ENCODE peak calls at places on chromosome 11, in nine cellular contexts. S is HFF-Myc, E is fibroblast of pulmonary artery, J is upper lobe of right lung, W is K562, G is cardiac muscle cell, O is Calu3, F is A549, V is cardiac fibroblast. M is an unnamed sample.

GRCh38 chr11:86574493-86575207 is 97.8 kb downstream of the ME3 start:
- DNase-seq in V (peak; percentile 61), O (no peak), G (no peak), W (no peak), E (peak; percentile 53), F (no peak), S (no peak), J (no peak), M (no peak)

GRCh38 chr11:60658409-60658808 is 41.0 kb upstream of the MS4A8 start:
- DNase-seq in W (no peak), V (no peak), E (no peak), J (no peak), F (no peak), S (no peak), G (no peak), O (no peak), M (no peak)

GRCh38 chr11:86627776-86628455 is 44.5 kb downstream of the ME3 start:
- DNase-seq in J (no peak), V (no peak), E (no peak), G (no peak), S (peak; percentile 52), F (no peak), W (no peak), O (no peak), M (no peak)

GRCh38 chr11:120335596-120335927 is 651 bp upstream of the ARHGEF12 start:
- DNase-seq in G (no peak), V (no peak), W (no peak), F (peak; percentile 13), S (no peak), O (no peak), J (no peak), E (peak; percentile 35), M (no peak)

GRCh38 chr11:57464343-57465181 is 4.2 kb downstream of the RTN4RL2 start:
- DNase-seq in J (no peak), O (no peak), S (no peak), V (no peak), G (no peak), F (no peak), W (peak; percentile 64), E (no peak), M (no peak)

GRCh38 chr11:95148421-95148820 is 58.8 kb downstream of the ENDOD1 start:
- DNase-seq in G (no peak), O (no peak), W (no peak), J (no peak), F (no peak), S (no peak), E (no peak), V (no peak), M (no peak)

GRCh38 chr11:113603277-113604059 is 102.6 kb downstream of the TMPRSS5 start:
- DNase-seq in W (no peak), S (no peak), J (no peak), V (peak; percentile 42), G (no peak), F (no peak), O (no peak), E (peak; percentile 48), M (no peak)

GRCh38 chr11:27456140-27456801 is 16.3 kb downstream of the LGR4 start:
- DNase-seq in F (no peak), G (no peak), S (no peak), E (peak; percentile 49), J (no peak), W (no peak), V (peak; percentile 71), O (no peak), M (no peak)

GRCh38 chr11:15858881-15859280 is 497.5 kb downstream of the SOX6 start:
- DNase-seq in O (no peak), J (no peak), F (no peak), V (no peak), G (no peak), E (no peak), S (no peak), W (no peak), M (no peak)

GRCh38 chr11:75237050-75237449 is 3.5 kb upstream of the TPBGL start:
- DNase-seq in S (no peak), O (no peak), E (no peak), V (no peak), J (no peak), G (no peak), W (no peak), F (no peak), M (no peak)

GRCh38 chr11:132158091-132158490 is 787.7 kb downstream of the NTM start:
- DNase-seq in F (no peak), G (peak; percentile 4), O (no peak), J (no peak), E (peak; percentile 26), S (no peak), W (no peak), V (peak; percentile 41), M (peak; percentile 28)

GRCh38 chr11:6377902-6378694 is 12.2 kb upstream of the SMPD1 start:
- DNase-seq in E (peak; percentile 48), V (peak; percentile 31), S (no peak), O (no peak), F (no peak), G (no peak), W (no peak), J (no peak), M (no peak)
- TF ChIP-seq CTCF in E (no peak), V (no peak), S (no peak), O (no peak), F (no peak), G (no peak), W (no peak), J (no peak), M (no peak)

DNA sequence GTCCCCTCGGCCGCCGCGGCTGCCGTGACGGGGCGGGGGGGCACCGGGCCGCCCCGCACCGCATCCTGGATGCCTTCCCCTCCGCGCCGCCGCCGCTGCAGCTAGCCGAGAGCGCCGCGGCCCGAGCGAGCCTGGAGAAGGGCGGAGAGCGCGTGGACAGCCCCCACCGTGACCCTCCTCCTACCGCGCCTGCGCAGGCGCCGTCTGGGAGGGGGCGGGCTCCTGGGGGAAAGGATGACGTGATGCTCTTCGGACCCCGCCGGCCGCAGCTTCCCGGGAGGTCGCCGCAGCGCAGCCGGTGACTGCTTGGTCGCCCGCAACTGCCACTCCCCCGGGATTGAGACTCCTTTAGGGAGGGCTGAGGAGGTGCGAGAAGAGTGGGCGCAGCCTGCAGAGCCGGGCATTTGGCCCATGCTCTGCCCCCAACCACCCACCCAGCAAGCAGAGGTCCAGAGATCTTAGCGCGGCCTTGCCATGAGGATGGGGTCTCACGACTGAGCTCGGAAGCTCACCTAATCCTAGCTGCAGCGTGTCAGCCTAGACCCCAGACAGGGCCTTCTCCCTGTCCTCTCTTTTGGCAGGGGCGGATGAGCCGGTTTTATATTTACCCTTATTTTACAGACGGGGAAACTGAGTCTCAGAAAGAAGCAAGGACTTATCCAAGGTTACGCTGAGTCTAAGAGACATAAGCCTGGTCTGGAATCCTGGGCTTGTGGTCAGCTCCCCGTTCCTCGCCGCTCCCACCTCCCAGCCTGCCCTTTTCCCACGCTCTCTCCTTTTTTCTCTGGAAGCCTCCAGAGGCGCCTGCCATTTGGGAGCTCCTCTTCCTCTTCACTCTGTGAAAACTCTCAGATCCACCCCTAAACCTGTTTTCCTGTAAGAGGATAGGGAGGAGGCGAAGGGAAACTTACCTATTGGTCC is at the start of gene DENND5A:
- DNase-seq in W (peak; percentile 99), J (peak; percentile 93), S (peak; percentile 20), O (peak; percentile 68), V (peak; percentile 84), F (peak; percentile 98), E (peak; percentile 83), G (peak; percentile 94), M (peak; percentile 86)
- TF ChIP-seq CTCF in W (no peak), J (no peak), S (no peak), O (no peak), V (no peak), F (no peak), E (no peak), G (no peak), M (no peak)

DNA sequence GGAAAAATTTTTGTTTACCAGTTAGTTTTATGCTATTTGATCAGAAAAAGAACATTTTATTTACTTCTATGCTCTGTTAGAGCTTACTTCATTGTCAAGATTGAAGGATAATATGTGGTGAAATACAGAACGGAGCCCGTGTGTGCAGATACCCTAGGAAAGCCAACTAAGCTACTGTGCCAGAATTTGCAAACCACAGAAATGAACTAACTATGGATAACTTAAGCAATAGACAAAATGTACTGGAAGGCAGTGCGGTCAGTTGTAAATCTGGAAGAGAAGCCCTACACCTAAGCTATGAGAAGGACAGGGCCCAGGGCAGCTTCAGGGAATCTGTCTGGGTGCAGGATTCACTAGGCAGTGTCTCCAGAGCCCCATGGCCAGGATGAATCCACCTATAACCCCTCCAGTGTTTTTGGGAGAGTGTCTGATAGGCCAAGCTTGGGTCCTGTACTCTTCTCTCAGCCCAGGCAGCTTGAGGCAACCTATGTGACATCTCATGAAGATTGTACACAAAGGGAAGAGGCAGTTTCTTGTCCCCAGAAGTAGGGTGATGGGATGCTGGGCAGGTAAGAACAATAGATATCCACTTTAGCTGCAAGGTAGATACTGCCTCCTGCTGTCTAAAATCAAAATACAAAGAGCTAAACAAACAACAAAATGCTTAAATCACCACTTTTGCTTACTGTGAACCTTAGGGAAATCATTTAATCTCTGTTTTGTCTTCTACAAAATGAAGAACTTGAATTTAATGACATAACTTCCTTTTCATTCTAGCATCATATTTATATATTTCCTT is 12.1 kb downstream of the MMP7 start:
- DNase-seq in V (no peak), S (no peak), J (no peak), O (no peak), W (peak; percentile 10), F (no peak), E (no peak), G (no peak), M (no peak)
- TF ChIP-seq CTCF in V (peak; percentile 16), S (no peak), J (no peak), O (no peak), W (peak; percentile 39), F (no peak), E (peak; percentile 22), G (no peak), M (no peak)

DNA sequence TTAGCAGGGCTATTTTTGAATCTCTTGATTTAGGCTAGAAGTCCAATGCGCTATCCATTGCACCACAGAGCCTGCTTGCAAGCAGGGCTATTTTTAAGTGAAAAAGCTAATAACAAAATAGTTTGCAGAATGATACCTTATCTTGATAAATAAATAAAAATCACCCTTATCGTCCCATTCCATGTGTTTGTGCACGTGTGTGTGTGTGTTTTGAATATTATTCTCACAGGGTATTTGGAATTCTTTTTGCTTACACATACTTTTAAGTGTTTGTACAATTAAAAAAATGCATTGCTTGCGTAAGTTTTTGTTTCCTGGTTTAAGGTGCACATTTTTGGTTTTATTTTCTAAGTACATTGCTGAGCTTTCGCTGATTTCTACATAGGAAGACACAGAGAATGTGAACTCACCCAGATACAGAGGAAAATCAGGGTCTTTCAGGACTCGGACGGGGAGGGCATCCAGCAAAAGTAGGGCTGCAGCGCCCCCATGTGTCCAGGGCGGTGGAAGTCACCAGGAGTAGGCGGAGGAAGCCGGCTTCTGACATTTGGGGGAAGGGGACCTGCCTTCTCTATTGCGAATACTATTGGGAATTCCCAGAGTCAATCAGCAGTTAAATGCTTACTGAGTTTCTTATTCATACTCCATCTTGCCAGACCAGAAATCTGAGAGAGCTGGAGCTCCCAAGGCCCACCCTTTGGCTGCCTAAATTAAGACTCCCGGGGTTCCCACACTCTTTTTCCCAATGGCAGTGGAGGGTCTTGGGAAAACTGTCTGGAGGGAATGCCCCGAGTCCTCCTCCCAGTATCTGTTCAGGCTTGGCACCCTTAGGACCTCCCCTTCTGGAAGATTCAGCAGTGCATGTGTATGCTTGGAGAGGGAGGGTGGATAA is 27.2 kb downstream of the SLC1A2 start:
- DNase-seq in J (peak; percentile 92), G (peak; percentile 87), W (peak; percentile 81), S (peak; percentile 77), F (peak; percentile 78), O (peak; percentile 92), V (peak; percentile 85), E (peak; percentile 82), M (peak; percentile 96)
- TF ChIP-seq CTCF in J (peak; percentile 84), G (peak; percentile 89), W (peak; percentile 90), S (peak; percentile 81), F (peak; percentile 95), O (peak; percentile 87), V (peak; percentile 80), E (peak; percentile 85), M (peak; percentile 86)

M was measured in endothelial cell.